ENCODE peak calls at places on chromosomes 1 and 21, in five cellular contexts. V is PC-3, H is epithelial cell of prostate, L is H9, E is ascending aorta. C is an unnamed sample.

GRCh38 chr1:211687462-211688215 is 12.2 kb upstream of the NEK2 start:
- DNase-seq in V (no peak), H (no peak), E (no peak), L (no peak), C (peak; percentile 50)

GRCh38 chr1:9127395-9128160 is 1.3 kb downstream of the GPR157 start:
- DNase-seq in L (no peak), H (no peak), E (no peak), V (peak; percentile 13), C (no peak)

GRCh38 chr1:10489291-10490055 is 14.7 kb downstream of the PEX14 start:
- DNase-seq in H (no peak), E (no peak), V (no peak), L (no peak), C (peak; percentile 42)

GRCh38 chr21:45297329-45297728 is 9.6 kb upstream of the POFUT2 start:
- DNase-seq in E (no peak), V (no peak), H (no peak), L (no peak), C (no peak)

GRCh38 chr1:200526709-200527612 is 93.6 kb downstream of the KIF14 start:
- DNase-seq in H (no peak), V (no peak), L (no peak), E (no peak), C (no peak)

GRCh38 chr1:36520771-36521420 is 38.2 kb upstream of the CSF3R start:
- DNase-seq in L (no peak), E (peak; percentile 53), V (peak; percentile 10), H (no peak), C (no peak)

GRCh38 chr1:1929102-1929638 is 10.1 kb upstream of the TMEM52 start:
- DNase-seq in E (no peak), V (no peak), H (no peak), L (peak; percentile 28), C (no peak)

GRCh38 chr1:205077934-205078311 is 6.3 kb downstream of the TMEM81 start:
- DNase-seq in V (no peak), H (no peak), E (no peak), L (no peak), C (no peak)

GRCh38 chr1:195894411-195894810 is 713.8 kb downstream of the KCNT2 start:
- DNase-seq in H (no peak), L (no peak), E (no peak), V (no peak), C (no peak)

GRCh38 chr21:27369234-27369633 is 402.3 kb upstream of the ADAMTS5 start:
- DNase-seq in V (no peak), L (no peak), H (no peak), E (no peak), C (no peak)

GRCh38 chr1:25798666-25799345 is 1.2 kb upstream of the SELENON start:
- DNase-seq in E (no peak), L (no peak), V (no peak), H (no peak), C (no peak)

DNA sequence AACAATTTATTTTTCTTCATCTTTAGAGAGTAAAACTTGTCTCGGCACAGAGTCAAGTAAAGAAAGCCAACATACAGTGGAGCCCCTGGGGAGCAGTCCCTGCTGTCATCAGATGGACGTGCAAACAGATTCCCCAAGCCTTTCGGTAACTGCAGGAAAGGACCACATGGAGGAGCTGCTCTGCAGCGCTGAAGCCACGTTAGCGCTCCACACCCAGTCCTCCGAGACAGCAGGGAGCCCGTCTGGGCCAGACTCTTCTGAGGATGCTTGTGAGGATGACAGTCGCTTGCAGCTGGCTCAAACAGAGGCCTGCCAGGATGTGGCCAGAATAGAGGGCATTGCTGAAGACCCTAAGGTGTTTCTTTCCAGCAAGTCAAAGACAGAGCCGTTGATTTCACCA is 77.1 kb upstream of the SCCPDH start:
- DNase-seq in H (no peak), E (no peak), V (no peak), L (peak; percentile 89), C (peak; percentile 52)
- H3K27ac ChIP-seq in H (no peak overlapping the region), E (no peak overlapping the region), V (no peak overlapping the region), L (no peak overlapping the region), C (no peak overlapping the region)

GRCh38 chr1:78075621-78076020 is 29.9 kb downstream of the GIPC2 start:
- DNase-seq in E (no peak), L (no peak), H (no peak), V (peak; percentile 28), C (no peak)
- H3K27ac ChIP-seq in E (no peak overlapping the region), L (no peak overlapping the region), H (no peak overlapping the region), V (no peak overlapping the region), C (no peak overlapping the region)

GRCh38 chr1:209927466-209927865 is 10.6 kb upstream of the SYT14 start:
- DNase-seq in E (no peak), L (no peak), V (peak; percentile 0), H (no peak), C (no peak)
- H3K27ac ChIP-seq in E (no peak overlapping the region), L (no peak overlapping the region), V (no peak overlapping the region), H (no peak overlapping the region), C (no peak overlapping the region)

DNA sequence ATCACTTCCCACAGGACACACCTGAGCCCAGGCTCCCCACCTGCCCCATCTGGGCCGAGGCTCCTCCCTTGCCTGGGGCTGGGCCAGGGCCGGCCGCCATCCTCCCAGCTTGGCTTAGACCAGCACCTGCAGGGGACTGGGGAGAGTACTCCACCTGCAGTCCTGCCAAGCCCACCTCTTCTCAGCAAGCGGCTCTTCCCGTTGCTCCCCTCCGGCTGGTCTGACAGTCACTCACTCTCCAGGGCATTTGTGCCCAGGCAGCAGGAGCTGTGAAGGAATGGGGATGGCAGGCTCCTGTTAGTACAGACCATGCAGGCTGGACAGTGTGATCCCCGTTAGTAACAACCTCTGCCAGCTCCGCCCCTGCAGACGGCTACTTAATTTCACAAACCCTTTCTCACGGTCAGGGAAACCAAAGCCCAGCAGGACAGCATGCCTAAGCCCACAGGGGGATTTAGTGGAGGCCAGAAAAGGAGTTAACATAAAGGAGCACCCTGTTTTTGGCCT is at the start of gene FYB2:
- DNase-seq in H (no peak), L (peak; percentile 89), V (no peak), E (no peak), C (peak; percentile 45)
- H3K27ac ChIP-seq in H (no peak within 1 kb of the TSS), L (no peak within 1 kb of the TSS), V (no peak within 1 kb of the TSS), E (no peak within 1 kb of the TSS), C (no peak within 1 kb of the TSS)

GRCh38 chr21:42231761-42232160 is 12.8 kb downstream of the ABCG1 start:
- DNase-seq in V (no peak), E (no peak), L (no peak), H (no peak), C (no peak)
- H3K27ac ChIP-seq in V (no peak overlapping the region), E (no peak overlapping the region), L (no peak overlapping the region), H (peak overlapping the region; percentile 25), C (no peak overlapping the region)

DNA sequence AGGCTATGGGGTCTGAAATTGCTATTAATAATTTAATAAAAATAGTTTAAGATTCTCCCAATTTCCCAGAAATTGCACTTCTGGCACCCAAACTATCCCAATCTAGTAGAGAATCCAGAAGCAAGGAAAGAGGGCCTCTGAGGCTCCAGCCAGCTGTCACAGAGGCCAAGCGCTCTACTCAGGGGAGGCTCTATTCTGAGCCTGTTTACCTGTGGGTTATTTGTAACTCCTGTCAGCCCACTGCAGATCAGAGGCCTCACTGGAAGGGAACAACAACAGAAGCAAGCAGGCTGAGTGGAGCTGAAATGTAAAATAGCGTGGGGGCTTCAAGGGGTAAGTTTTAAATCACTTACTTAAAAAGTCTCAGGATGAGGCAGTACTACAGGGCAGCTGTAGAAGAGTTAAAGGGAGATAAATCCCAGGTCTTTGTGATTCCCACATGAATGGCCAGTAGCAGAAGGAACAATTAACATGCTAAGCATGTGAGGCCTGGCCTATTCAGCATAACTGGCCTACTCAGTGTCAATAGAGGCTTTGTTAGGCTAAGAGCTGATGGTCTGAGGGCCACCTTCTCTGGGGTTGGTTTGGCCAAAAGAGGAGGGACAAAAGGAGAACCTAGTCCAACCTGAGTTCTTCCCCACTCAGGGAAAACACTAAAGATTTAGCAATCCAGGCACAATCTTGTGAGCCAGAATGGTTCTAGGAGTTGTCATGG is 12.8 kb downstream of the ZNF687 start:
- DNase-seq in L (peak; percentile 72), H (no peak), E (no peak), V (no peak), C (no peak)
- H3K27ac ChIP-seq in L (peak overlapping the region; percentile 64), H (no peak overlapping the region), E (no peak overlapping the region), V (no peak overlapping the region), C (no peak overlapping the region)

GRCh38 chr1:40801742-40802077 is 18.1 kb downstream of the KCNQ4 start:
- DNase-seq in H (no peak), V (no peak), L (no peak), E (no peak), C (no peak)

GRCh38 chr1:40803902-40804301 is 20.3 kb downstream of the KCNQ4 start:
- DNase-seq in E (no peak), V (no peak), L (no peak), H (no peak), C (no peak)

GRCh38 chr1:40799351-40799867 is 15.8 kb downstream of the KCNQ4 start:
- DNase-seq in L (no peak), E (no peak), V (no peak), H (no peak), C (no peak)

GRCh38 chr1:40803447-40803846 is 19.9 kb downstream of the KCNQ4 start:
- DNase-seq in E (no peak), L (no peak), V (no peak), H (no peak), C (no peak)

DNA sequence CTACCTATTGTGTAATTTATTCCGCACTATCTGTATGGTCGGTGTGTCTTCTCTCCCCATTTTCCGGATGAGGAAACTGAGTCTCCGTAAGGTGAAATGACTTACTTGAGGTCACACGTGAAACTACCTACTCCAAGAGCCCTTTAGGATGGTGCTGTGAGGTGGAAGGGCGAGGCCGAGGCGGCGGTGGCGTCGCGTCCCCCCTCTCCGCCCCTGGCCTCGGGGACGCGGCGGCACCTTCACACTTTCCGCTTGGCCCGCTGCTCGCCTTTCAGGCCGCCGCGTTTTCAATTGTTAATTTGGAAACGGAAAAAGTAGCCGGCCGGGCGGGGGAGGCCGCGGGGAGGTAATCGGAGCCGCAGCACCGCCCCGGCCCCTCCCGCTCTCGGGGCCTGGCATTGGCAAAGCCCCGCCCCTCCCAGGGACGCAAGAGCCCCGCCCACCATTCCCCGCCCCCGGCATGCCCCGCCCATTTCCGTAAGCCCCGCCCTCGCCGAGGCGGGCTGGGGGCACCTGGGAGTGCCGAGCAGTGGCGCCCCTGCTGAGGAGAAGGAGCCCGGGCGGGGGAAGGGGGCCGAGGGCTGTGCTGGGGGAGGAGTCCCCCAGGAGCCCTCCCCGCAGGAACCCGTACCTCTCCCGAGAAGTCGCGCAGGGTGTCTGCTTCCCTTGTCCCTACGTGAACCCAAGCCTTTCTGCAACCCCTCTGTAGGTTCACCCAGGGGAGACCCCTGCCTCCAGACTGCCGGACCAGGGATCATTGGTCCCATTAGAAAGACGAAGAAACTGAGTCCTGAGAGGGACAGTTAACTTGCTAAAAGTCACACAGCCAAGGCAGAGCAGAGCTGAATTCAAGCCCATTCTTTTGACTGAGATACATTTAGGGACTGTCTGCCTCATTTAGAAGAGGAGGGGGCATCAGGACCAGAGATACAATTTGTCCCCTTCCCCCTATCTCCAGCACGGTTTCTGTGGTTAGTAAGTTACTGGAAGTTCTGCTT is 18.8 kb downstream of the KCNQ4 start:
- DNase-seq in V (peak; percentile 75), L (peak; percentile 95), H (no peak), E (peak; percentile 92), C (peak; percentile 76)
- H3K27ac ChIP-seq in V (no peak overlapping the region), L (no peak overlapping the region), H (no peak overlapping the region), E (peak overlapping the region; percentile 95), C (no peak overlapping the region)

C was measured in small intestine.